ENCODE peak calls at places on chromosomes 11 and 22, in seven cellular contexts. U is neural progenitor cell, E is thoracic aorta, D is ovary, L is pancreas, Z is GM23338, O is GM12864. T is an unnamed sample.

GRCh38 chr11:20125927-20126326 is 34.3 kb downstream of the DBX1 start:
- DNase-seq in Z (no peak), E (no peak), L (no peak), O (no peak), D (no peak), U (no peak), T (no peak)

GRCh38 chr22:47622541-47622940 is 860.1 kb downstream of the TBC1D22A start:
- DNase-seq in O (no peak), L (no peak), U (no peak), Z (no peak), E (no peak), D (no peak), T (no peak)

GRCh38 chr11:90135016-90135415 is 553 bp downstream of the NAALAD2 start:
- DNase-seq in D (no peak), E (no peak), O (no peak), Z (peak; percentile 16), U (peak; percentile 12), L (no peak), T (no peak)

GRCh38 chr11:115550291-115551059 is 46.3 kb upstream of the CADM1 start:
- DNase-seq in O (no peak), Z (no peak), D (no peak), U (no peak), E (no peak), L (no peak), T (no peak)

GRCh38 chr11:71309181-71309580 is 56.8 kb upstream of the SHANK2 start:
- DNase-seq in U (no peak), O (no peak), E (no peak), D (no peak), L (peak; percentile 16), Z (no peak), T (no peak)

GRCh38 chr11:495537-495931 is 11.5 kb downstream of the RNH1 start:
- DNase-seq in O (no peak), E (no peak), U (no peak), D (no peak), Z (no peak), L (no peak), T (no peak)

GRCh38 chr22:35317680-35318290 is 18.1 kb downstream of the TOM1 start:
- DNase-seq in D (no peak), L (peak; percentile 40), O (no peak), Z (no peak), U (no peak), E (no peak), T (no peak)

GRCh38 chr11:33701831-33702230 is 1.2 kb upstream of the C11orf91 start:
- DNase-seq in D (no peak), O (no peak), E (no peak), Z (no peak), L (no peak), U (no peak), T (no peak)

GRCh38 chr11:44400431-44400830 is 90.5 kb upstream of the ALX4 start:
- DNase-seq in E (no peak), L (no peak), O (no peak), Z (no peak), D (no peak), U (no peak), T (no peak)

GRCh38 chr11:7143908-7144307 is 55.1 kb downstream of the RBMXL2 start:
- DNase-seq in O (no peak), L (no peak), E (no peak), U (peak; percentile 61), D (no peak), Z (peak; percentile 57), T (no peak)

GRCh38 chr11:66020618-66021357 is 5.5 kb downstream of the CATSPER1 start:
- DNase-seq in E (no peak), Z (no peak), U (no peak), O (no peak), L (no peak), D (no peak), T (no peak)

GRCh38 chr11:123479048-123479837 is 49.2 kb downstream of the GRAMD1B start:
- DNase-seq in E (no peak), D (no peak), O (peak; percentile 69), Z (no peak), U (no peak), L (no peak), T (peak; percentile 82)

GRCh38 chr22:44571566-44572413 is 73.8 kb upstream of the RTL6 start:
- DNase-seq in Z (no peak), O (no peak), U (no peak), L (peak; percentile 38), E (no peak), D (no peak), T (no peak)

GRCh38 chr11:120186799-120187591 is 23.8 kb upstream of the OAF start:
- DNase-seq in L (peak; percentile 62), O (no peak), D (no peak), E (no peak), U (no peak), Z (no peak), T (peak; percentile 59)

GRCh38 chr11:31844351-31844750 is 33.2 kb upstream of the PAX6 start:
- DNase-seq in D (no peak), Z (no peak), U (no peak), E (no peak), L (no peak), O (no peak), T (no peak)

GRCh38 chr11:31841435-31841834 is 30.3 kb upstream of the PAX6 start:
- DNase-seq in L (no peak), U (no peak), E (no peak), D (no peak), Z (no peak), O (no peak), T (no peak)
- TF ChIP-seq CTCF in L (no peak), U (no peak), E (no peak), D (no peak), Z (no peak), O (no peak), T (no peak)

GRCh38 chr11:111297696-111298095 is 650 bp upstream of the POU2AF3 start:
- DNase-seq in Z (peak; percentile 58), D (no peak), E (no peak), O (no peak), L (no peak), U (no peak), T (no peak)

GRCh38 chr11:111298466-111299110 is at the start of gene POU2AF3:
- DNase-seq in L (peak; percentile 70), D (peak; percentile 60), O (no peak), Z (peak; percentile 47), E (no peak), U (no peak), T (no peak)

GRCh38 chr11:111300569-111300968 is 2.2 kb downstream of the POU2AF3 start:
- DNase-seq in O (no peak), D (no peak), Z (no peak), L (no peak), U (no peak), E (no peak), T (no peak)

GRCh38 chr11:111301004-111301839 is 2.9 kb downstream of the POU2AF3 start:
- DNase-seq in E (no peak), U (no peak), D (no peak), L (no peak), Z (no peak), O (no peak), T (no peak)

GRCh38 chr11:111299111-111300026 is 1.0 kb downstream of the POU2AF3 start:
- DNase-seq in Z (peak; percentile 75), U (peak; percentile 75), L (peak; percentile 90), O (no peak), E (no peak), D (peak; percentile 74), T (peak; percentile 35)
- H3K4me3 ChIP-seq in Z (peak overlapping the region; percentile 88), U (peak overlapping the region; percentile 85), L (peak overlapping the region; percentile 77), O (peak overlapping the region; percentile 57), E (peak overlapping the region; percentile 93), D (peak overlapping the region; percentile 58), T (peak overlapping the region; percentile 63)

GRCh38 chr11:35614949-35615569 is 3.2 kb upstream of the FJX1 start:
- DNase-seq in E (no peak), U (peak; percentile 39), D (no peak), O (no peak), L (no peak), Z (no peak), T (no peak)
- TF ChIP-seq CTCF in E (no peak), U (peak; percentile 4), D (no peak), O (no peak), L (no peak), Z (no peak), T (no peak)

DNA sequence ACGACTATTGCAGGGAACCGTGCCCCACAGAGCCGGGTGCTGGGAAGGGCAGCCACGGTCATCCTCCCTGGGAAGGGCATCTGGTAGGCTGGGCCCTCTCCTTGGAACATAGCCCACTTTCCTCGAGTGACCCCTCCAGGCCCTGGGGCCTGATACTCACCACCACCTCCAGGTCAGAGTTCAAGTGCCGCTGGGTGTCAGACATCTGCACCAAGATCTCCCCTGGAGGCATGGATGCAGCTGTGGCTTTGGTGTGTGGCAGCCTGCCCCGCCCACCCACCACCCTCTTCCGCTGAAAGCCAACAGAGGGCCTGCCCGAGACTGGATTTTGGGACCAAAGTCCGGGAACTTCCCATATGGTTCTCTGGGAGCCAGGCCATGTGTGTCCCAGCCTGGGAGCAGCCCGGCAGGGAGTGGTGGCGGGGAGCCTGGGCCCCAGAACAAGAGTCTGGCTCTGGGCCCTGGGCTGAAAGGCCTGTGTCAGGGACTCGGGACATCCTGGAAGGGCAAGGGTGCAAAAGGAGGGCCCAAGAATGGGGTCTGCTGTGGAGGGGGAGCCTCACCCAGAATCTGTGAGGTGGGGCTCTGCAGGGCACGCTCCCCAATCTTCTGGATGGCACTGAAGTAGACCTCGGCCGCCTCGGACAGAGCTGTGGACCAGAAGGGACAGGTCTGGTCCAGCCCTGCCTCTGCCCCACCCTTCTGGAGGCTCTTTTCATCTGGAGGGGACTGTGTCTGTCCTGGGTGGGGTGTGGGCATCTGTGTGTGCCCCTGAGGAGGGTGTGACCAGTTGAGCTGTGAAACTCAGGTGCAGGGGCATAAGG is 2.6 kb downstream of the BAIAP2L2 start:
- DNase-seq in U (no peak), O (no peak), Z (no peak), L (peak; percentile 80), E (no peak), D (no peak), T (no peak)
- H3K4me3 ChIP-seq in U (no peak overlapping the region), O (no peak overlapping the region), Z (no peak overlapping the region), L (no peak overlapping the region), E (no peak overlapping the region), D (no peak overlapping the region), T (no peak overlapping the region)

T was measured in GM12865.